ENCODE peak calls at places on chromosomes 16 and 17, in six cellular contexts. A, T, F, H, N and K are unnamed samples.

GRCh38 chr16:2483160-2483559 is 8.2 kb downstream of the TBC1D24 start:
- DNase-seq in H (no peak), N (no peak), T (no peak), A (no peak), F (no peak), K (peak)

GRCh38 chr17:44122825-44123355 is 551 bp downstream of the HDAC5 start:
- DNase-seq in A (no peak), H (no peak), F (peak), N (no peak), T (no peak), K (no peak)

GRCh38 chr17:64262422-64263260 is at the start of gene TEX2:
- DNase-seq in F (no peak), A (peak), H (no peak), T (no peak), N (no peak), K (no peak)

GRCh38 chr16:24053325-24053946 is 202.7 kb upstream of the CACNG3 start:
- DNase-seq in T (no peak), H (no peak), F (no peak), A (no peak), N (no peak), K (no peak)

GRCh38 chr17:74856113-74856512 is 3.6 kb downstream of the GRIN2C start:
- DNase-seq in A (no peak), H (no peak), N (no peak), T (no peak), F (no peak), K (no peak)

GRCh38 chr17:3535253-3535995 is 22.2 kb downstream of the TRPV3 start:
- DNase-seq in T (peak), N (no peak), A (peak), F (peak), H (peak), K (peak)

GRCh38 chr17:7284911-7285310 is 3.4 kb downstream of the SLC2A4 start:
- DNase-seq in F (no peak), T (no peak), N (no peak), A (no peak), H (no peak), K (no peak)

GRCh38 chr16:54817940-54818574 is 112.6 kb upstream of the IRX5 start:
- DNase-seq in N (no peak), F (no peak), T (no peak), A (no peak), H (no peak), K (no peak)

GRCh38 chr16:57262841-57263584 is 18.0 kb downstream of the ARL2BP start:
- DNase-seq in T (no peak), A (no peak), F (peak), H (no peak), N (no peak), K (no peak)

GRCh38 chr17:76585649-76586593 is at the start of gene ST6GALNAC2:
- DNase-seq in N (no peak), F (peak), A (peak), H (no peak), T (no peak), K (no peak)

GRCh38 chr17:39062846-39063680 is 88.4 kb downstream of the PLXDC1 start:
- DNase-seq in F (no peak), H (peak), A (no peak), N (no peak), T (peak), K (peak)

GRCh38 chr17:18070861-18071340 is 16.8 kb upstream of the DRG2 start:
- DNase-seq in H (peak), N (no peak), F (no peak), A (no peak), T (peak), K (peak)

GRCh38 chr16:49471038-49471727 is 97.6 kb downstream of the C16orf78 start:
- DNase-seq in A (no peak), H (no peak), F (no peak), N (no peak), T (no peak), K (no peak)